ENCODE peak calls at places on chromosomes 3 and 15, in four cellular contexts. O is K562, D is HCT116, K is HepG2. B is an unnamed sample. For H3K9me3, the result is how much of the 10 kb centered on the place peaks cover.

GRCh38 chr15:53759333-53759975 is at the start of gene WDR72:
- DNase-seq in O (peak), K (no peak), D (no peak), B (no peak)

GRCh38 chr15:101499863-101500713 is 10.6 kb upstream of the PCSK6 start:
- DNase-seq in D (no peak), O (no peak), K (no peak), B (no peak)

GRCh38 chr15:90184786-90185704 is 16.1 kb upstream of the SEMA4B start:
- DNase-seq in O (peak), K (peak), D (no peak), B (no peak)

GRCh38 chr15:45777781-45778180 is 143.0 kb downstream of the SQOR start:
- DNase-seq in K (no peak), O (no peak), D (no peak), B (no peak)

GRCh38 chr3:13501958-13502790 is 22.1 kb downstream of the HDAC11 start:
- DNase-seq in K (no peak), D (no peak), O (no peak), B (no peak)

GRCh38 chr3:53109822-53110771 is 20.1 kb downstream of the RFT1 start:
- DNase-seq in O (peak), D (peak), K (peak), B (no peak)

GRCh38 chr3:98361289-98361688 is 7.6 kb downstream of the OR5K4 start:
- DNase-seq in K (no peak), O (no peak), D (no peak), B (no peak)

GRCh38 chr3:136120373-136121348 is 75.5 kb downstream of the MSL2 start:
- DNase-seq in D (no peak), O (no peak), K (no peak), B (no peak)

GRCh38 chr15:66625531-66625930 is 59.7 kb upstream of the LCTL start:
- DNase-seq in D (no peak), K (no peak), O (no peak), B (no peak)

DNA sequence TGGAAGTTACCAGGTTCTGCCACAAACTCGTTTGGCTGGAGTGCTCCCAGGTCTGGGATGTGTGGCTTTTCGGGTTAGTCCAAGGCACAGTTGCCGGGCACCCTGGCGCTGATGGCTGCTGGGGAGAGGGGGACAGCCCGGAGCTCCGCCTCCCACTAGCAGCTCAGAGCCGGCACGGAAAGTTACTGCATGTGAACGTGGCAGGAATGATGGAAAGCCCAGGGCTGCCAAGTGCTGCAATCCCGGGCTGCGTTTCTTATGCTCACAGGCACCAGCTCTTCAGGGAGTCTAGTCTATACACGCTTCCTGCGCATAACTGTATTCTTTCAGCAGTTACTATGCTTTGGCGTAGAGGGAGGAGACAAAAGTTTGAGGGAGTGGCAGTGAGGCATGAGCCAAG is 141.8 kb upstream of the ICE2 start:
- DNase-seq in O (no peak), D (no peak), K (no peak), B (no peak)
- TF ChIP-seq POLR2AphosphoS5 in O (no peak), D (no peak), K (no peak), B (no peak)

GRCh38 chr15:98798375-98798893 is 150.1 kb downstream of the IGF1R start:
- DNase-seq in D (no peak), K (no peak), O (no peak), B (no peak)

GRCh38 chr15:98794211-98794610 is 145.9 kb downstream of the IGF1R start:
- DNase-seq in D (no peak), K (no peak), O (no peak), B (no peak)

GRCh38 chr15:98795980-98796379 is 147.6 kb downstream of the IGF1R start:
- DNase-seq in O (no peak), D (no peak), K (no peak), B (no peak)

GRCh38 chr15:98794754-98795153 is 146.4 kb downstream of the IGF1R start:
- DNase-seq in O (no peak), D (no peak), K (peak), B (no peak)

GRCh38 chr15:98796685-98797084 is 148.3 kb downstream of the IGF1R start:
- DNase-seq in O (no peak), D (no peak), K (no peak), B (no peak)
- H3K9me3 ChIP-seq in O (under half), D (under half), K (under half), B (under half)

GRCh38 chr3:100972867-100973266 is 20.4 kb downstream of the ABI3BP start:
- DNase-seq in K (no peak), D (no peak), O (no peak), B (no peak)
- TF ChIP-seq TCF7L2 in K (no peak), D (no peak), O (no peak), B (no peak)

GRCh38 chr3:41933154-41933676 is 28.7 kb downstream of the ULK4 start:
- DNase-seq in K (no peak), O (no peak), D (no peak), B (no peak)
- TF ChIP-seq POLR2AphosphoS5 in K (no peak), O (no peak), D (no peak), B (peak)

GRCh38 chr15:27219636-27220035 is 248.7 kb downstream of the GABRG3 start:
- DNase-seq in O (no peak), D (no peak), K (no peak), B (no peak)

GRCh38 chr15:27210176-27210575 is 239.2 kb downstream of the GABRG3 start:
- DNase-seq in K (no peak), D (no peak), O (no peak), B (no peak)

DNA sequence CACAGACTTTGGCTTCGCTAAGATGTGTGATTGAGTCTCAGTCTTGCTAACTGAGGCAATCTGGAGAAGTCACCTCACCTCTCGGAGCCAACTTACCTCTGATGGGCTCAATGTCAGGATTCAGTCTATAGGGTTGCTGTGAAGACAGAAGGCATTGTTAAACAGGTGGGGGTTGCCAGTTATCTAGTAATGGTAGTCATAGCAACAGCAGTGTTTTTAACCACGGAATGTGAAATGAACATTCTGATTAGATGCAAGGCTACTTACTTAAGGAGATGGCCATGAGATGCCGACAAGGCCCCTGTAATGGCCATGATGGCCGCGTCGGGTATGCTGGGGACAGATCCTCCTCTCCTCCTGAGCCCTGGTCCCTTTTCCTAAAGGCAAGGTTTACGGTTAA is 243.1 kb downstream of the GABRG3 start:
- DNase-seq in D (no peak), O (no peak), K (no peak), B (no peak)
- H3K9me3 ChIP-seq in D (under half), O (under half), K (under half), B (under half)

GRCh38 chr3:180764481-180764880 is 85.2 kb upstream of the CCDC39 start:
- DNase-seq in D (no peak), O (no peak), K (no peak), B (no peak)
- TF ChIP-seq TCF7L2 in D (no peak), O (no peak), K (no peak), B (no peak)

GRCh38 chr3:134249935-134250716 is 533 bp downstream of the RYK start:
- DNase-seq in D (no peak), K (peak), O (peak), B (no peak)

GRCh38 chr3:134251731-134252391 is 1.2 kb upstream of the RYK start:
- DNase-seq in K (peak), D (no peak), O (no peak), B (no peak)

GRCh38 chr3:134249442-134249841 is 1.2 kb downstream of the RYK start:
- DNase-seq in O (no peak), D (no peak), K (no peak), B (no peak)

GRCh38 chr3:134252766-134253165 is 2.1 kb upstream of the RYK start:
- DNase-seq in O (no peak), D (no peak), K (no peak), B (no peak)

GRCh38 chr3:134250717-134251220 is at the start of gene RYK:
- DNase-seq in D (peak), K (peak), O (peak), B (no peak)
- TF ChIP-seq POLR2AphosphoS5 in D (peak), K (peak), O (peak), B (peak)

GRCh38 chr15:22257668-22258401 is 177.5 kb downstream of the OR4M2 start:
- DNase-seq in D (no peak), K (no peak), O (no peak), B (no peak)
- H3K9me3 ChIP-seq in D (under half), K (under half), O (under half), B (under half)